ENCODE peak calls at places on chromosome 15, in seven cellular contexts. One of them, this sample, is unnamed.

GRCh38 chr15:65903296-65904073 is 34.2 kb downstream of the RAB11A start:
- DNase-seq in astrocyte: peak; percentile 21
- DNase-seq in PC-9: no peak
- DNase-seq in A549: no peak
- DNase-seq in tibial nerve: no peak
- DNase-seq in OCI-LY7: peak; percentile 27
- DNase-seq in coronary artery: no peak
- DNase-seq in this sample: peak; percentile 54

GRCh38 chr15:39585394-39585841 is 4.5 kb downstream of the THBS1 start:
- DNase-seq in astrocyte: no peak
- DNase-seq in PC-9: no peak
- DNase-seq in A549: no peak
- DNase-seq in tibial nerve: no peak
- DNase-seq in OCI-LY7: no peak
- DNase-seq in coronary artery: no peak
- DNase-seq in this sample: peak; percentile 70

GRCh38 chr15:88385078-88385700 is 82.0 kb downstream of the MRPL46 start:
- DNase-seq in astrocyte: peak; percentile 66
- DNase-seq in PC-9: no peak
- DNase-seq in A549: peak; percentile 83
- DNase-seq in tibial nerve: no peak
- DNase-seq in OCI-LY7: no peak
- DNase-seq in coronary artery: no peak
- DNase-seq in this sample: no peak

GRCh38 chr15:68986292-68986691 is 28.2 kb upstream of the NOX5 start:
- DNase-seq in astrocyte: no peak
- DNase-seq in PC-9: no peak
- DNase-seq in A549: no peak
- DNase-seq in tibial nerve: no peak
- DNase-seq in OCI-LY7: no peak
- DNase-seq in coronary artery: no peak
- DNase-seq in this sample: no peak

GRCh38 chr15:83999396-84000120 is 236.0 kb upstream of the GOLGA6L4 start:
- DNase-seq in astrocyte: peak; percentile 21
- DNase-seq in PC-9: no peak
- DNase-seq in A549: no peak
- DNase-seq in tibial nerve: no peak
- DNase-seq in OCI-LY7: no peak
- DNase-seq in coronary artery: no peak
- DNase-seq in this sample: no peak

GRCh38 chr15:64216722-64217428 is 54.1 kb upstream of the PPIB start:
- DNase-seq in astrocyte: no peak
- DNase-seq in PC-9: no peak
- DNase-seq in A549: no peak
- DNase-seq in tibial nerve: no peak
- DNase-seq in OCI-LY7: no peak
- DNase-seq in coronary artery: no peak
- DNase-seq in this sample: peak; percentile 44

GRCh38 chr15:91853501-91853967 is at the start of gene SLCO3A1:
- DNase-seq in astrocyte: no peak
- DNase-seq in PC-9: peak; percentile 39
- DNase-seq in A549: peak; percentile 66
- DNase-seq in tibial nerve: peak; percentile 47
- DNase-seq in OCI-LY7: peak; percentile 78
- DNase-seq in coronary artery: peak; percentile 86
- DNase-seq in this sample: peak; percentile 49

GRCh38 chr15:43749690-43750345 is 3.6 kb downstream of the PDIA3 start:
- DNase-seq in astrocyte: peak; percentile 5
- DNase-seq in PC-9: no peak
- DNase-seq in A549: no peak
- DNase-seq in tibial nerve: no peak
- DNase-seq in OCI-LY7: peak; percentile 92
- DNase-seq in coronary artery: no peak
- DNase-seq in this sample: no peak

GRCh38 chr15:38829086-38829485 is 264.5 kb upstream of the RASGRP1 start:
- DNase-seq in astrocyte: no peak
- DNase-seq in PC-9: no peak
- DNase-seq in A549: no peak
- DNase-seq in tibial nerve: no peak
- DNase-seq in OCI-LY7: no peak
- DNase-seq in coronary artery: no peak
- DNase-seq in this sample: peak; percentile 74

GRCh38 chr15:100833432-100834389 is 45.9 kb upstream of the ALDH1A3 start:
- DNase-seq in astrocyte: no peak
- DNase-seq in PC-9: no peak
- DNase-seq in A549: no peak
- DNase-seq in tibial nerve: no peak
- DNase-seq in OCI-LY7: peak; percentile 8
- DNase-seq in coronary artery: no peak
- DNase-seq in this sample: no peak

GRCh38 chr15:40282870-40283614 is at the start of gene ANKRD63:
- DNase-seq in astrocyte: no peak
- DNase-seq in PC-9: no peak
- DNase-seq in A549: peak; percentile 54
- DNase-seq in tibial nerve: no peak
- DNase-seq in OCI-LY7: no peak
- DNase-seq in coronary artery: no peak
- DNase-seq in this sample: no peak

GRCh38 chr15:101044625-101045235 is 125.6 kb downstream of the LRRK1 start:
- DNase-seq in astrocyte: no peak
- DNase-seq in PC-9: no peak
- DNase-seq in A549: no peak
- DNase-seq in tibial nerve: no peak
- DNase-seq in OCI-LY7: no peak
- DNase-seq in coronary artery: peak; percentile 58
- DNase-seq in this sample: no peak

GRCh38 chr15:55654541-55654940 is 66.4 kb upstream of the PYGO1 start:
- DNase-seq in astrocyte: peak; percentile 66
- DNase-seq in PC-9: no peak
- DNase-seq in A549: no peak
- DNase-seq in tibial nerve: no peak
- DNase-seq in OCI-LY7: no peak
- DNase-seq in coronary artery: no peak
- DNase-seq in this sample: peak; percentile 32

GRCh38 chr15:101124731-101125558 is 126.9 kb downstream of the CHSY1 start:
- DNase-seq in astrocyte: peak; percentile 99
- DNase-seq in PC-9: no peak
- DNase-seq in A549: no peak
- DNase-seq in tibial nerve: no peak
- DNase-seq in OCI-LY7: no peak
- DNase-seq in coronary artery: no peak
- DNase-seq in this sample: peak; percentile 89

GRCh38 chr15:52252781-52253180 is 42.8 kb downstream of the MYO5C start:
- DNase-seq in astrocyte: peak; percentile 94
- DNase-seq in PC-9: peak; percentile 88
- DNase-seq in A549: peak; percentile 98
- DNase-seq in tibial nerve: no peak
- DNase-seq in OCI-LY7: no peak
- DNase-seq in coronary artery: no peak
- DNase-seq in this sample: peak; percentile 91

GRCh38 chr15:87736401-87736800 is 520.1 kb downstream of the NTRK3 start:
- DNase-seq in astrocyte: peak; percentile 86
- DNase-seq in PC-9: no peak
- DNase-seq in A549: no peak
- DNase-seq in tibial nerve: no peak
- DNase-seq in OCI-LY7: no peak
- DNase-seq in coronary artery: no peak
- DNase-seq in this sample: peak; percentile 29

GRCh38 chr15:49154359-49154758 is 1.0 kb downstream of the COPS2 start:
- DNase-seq in astrocyte: no peak
- DNase-seq in PC-9: no peak
- DNase-seq in A549: no peak
- DNase-seq in tibial nerve: no peak
- DNase-seq in OCI-LY7: no peak
- DNase-seq in coronary artery: no peak
- DNase-seq in this sample: peak; percentile 27
- H3K4me3 ChIP-seq in astrocyte: peak overlapping the region; percentile 94
- H3K4me3 ChIP-seq in PC-9: peak overlapping the region; percentile 81
- H3K4me3 ChIP-seq in A549: peak overlapping the region; percentile 99
- H3K4me3 ChIP-seq in tibial nerve: peak overlapping the region; percentile 76
- H3K4me3 ChIP-seq in OCI-LY7: peak overlapping the region; percentile 95
- H3K4me3 ChIP-seq in coronary artery: peak overlapping the region; percentile 91
- H3K4me3 ChIP-seq in this sample: peak overlapping the region; percentile 100

DNA sequence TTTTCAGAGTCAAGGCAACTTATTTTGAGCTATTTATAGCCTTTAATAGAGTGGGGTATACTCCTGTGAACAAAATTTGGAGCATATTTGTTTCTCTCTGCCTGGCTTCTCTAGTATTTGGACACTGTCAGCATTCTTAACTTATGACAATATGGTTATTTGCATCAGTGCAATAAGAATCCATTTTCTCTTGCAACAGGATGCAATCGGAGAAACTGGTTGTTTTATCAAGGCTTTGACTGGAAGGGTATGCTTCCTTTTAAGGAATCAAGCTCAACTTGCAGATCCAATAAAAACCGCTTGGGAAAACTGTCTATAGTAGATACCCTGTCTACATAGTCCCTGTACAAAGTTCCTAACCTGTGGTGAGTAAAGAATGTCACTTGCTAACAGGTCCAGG is 106.7 kb downstream of the DPH6 start:
- DNase-seq in astrocyte: peak; percentile 81
- DNase-seq in PC-9: no peak
- DNase-seq in A549: no peak
- DNase-seq in tibial nerve: no peak
- DNase-seq in OCI-LY7: no peak
- DNase-seq in coronary artery: no peak
- DNase-seq in this sample: peak; percentile 84
- H3K4me3 ChIP-seq in astrocyte: no peak overlapping the region
- H3K4me3 ChIP-seq in PC-9: no peak overlapping the region
- H3K4me3 ChIP-seq in A549: no peak overlapping the region
- H3K4me3 ChIP-seq in tibial nerve: no peak overlapping the region
- H3K4me3 ChIP-seq in OCI-LY7: no peak overlapping the region
- H3K4me3 ChIP-seq in coronary artery: no peak overlapping the region
- H3K4me3 ChIP-seq in this sample: no peak overlapping the region

GRCh38 chr15:66929843-66930242 is 135.6 kb upstream of the SMAD3 start:
- DNase-seq in astrocyte: no peak
- DNase-seq in PC-9: no peak
- DNase-seq in A549: no peak
- DNase-seq in tibial nerve: no peak
- DNase-seq in OCI-LY7: no peak
- DNase-seq in coronary artery: no peak
- DNase-seq in this sample: no peak

GRCh38 chr15:66934315-66934930 is 131.0 kb upstream of the SMAD3 start:
- DNase-seq in astrocyte: no peak
- DNase-seq in PC-9: no peak
- DNase-seq in A549: no peak
- DNase-seq in tibial nerve: no peak
- DNase-seq in OCI-LY7: no peak
- DNase-seq in coronary artery: peak; percentile 57
- DNase-seq in this sample: no peak

GRCh38 chr15:66932634-66933024 is 132.8 kb upstream of the SMAD3 start:
- DNase-seq in astrocyte: no peak
- DNase-seq in PC-9: no peak
- DNase-seq in A549: no peak
- DNase-seq in tibial nerve: no peak
- DNase-seq in OCI-LY7: no peak
- DNase-seq in coronary artery: no peak
- DNase-seq in this sample: no peak

GRCh38 chr15:66935121-66935520 is 130.3 kb upstream of the SMAD3 start:
- DNase-seq in astrocyte: no peak
- DNase-seq in PC-9: no peak
- DNase-seq in A549: no peak
- DNase-seq in tibial nerve: no peak
- DNase-seq in OCI-LY7: no peak
- DNase-seq in coronary artery: peak; percentile 55
- DNase-seq in this sample: no peak

DNA sequence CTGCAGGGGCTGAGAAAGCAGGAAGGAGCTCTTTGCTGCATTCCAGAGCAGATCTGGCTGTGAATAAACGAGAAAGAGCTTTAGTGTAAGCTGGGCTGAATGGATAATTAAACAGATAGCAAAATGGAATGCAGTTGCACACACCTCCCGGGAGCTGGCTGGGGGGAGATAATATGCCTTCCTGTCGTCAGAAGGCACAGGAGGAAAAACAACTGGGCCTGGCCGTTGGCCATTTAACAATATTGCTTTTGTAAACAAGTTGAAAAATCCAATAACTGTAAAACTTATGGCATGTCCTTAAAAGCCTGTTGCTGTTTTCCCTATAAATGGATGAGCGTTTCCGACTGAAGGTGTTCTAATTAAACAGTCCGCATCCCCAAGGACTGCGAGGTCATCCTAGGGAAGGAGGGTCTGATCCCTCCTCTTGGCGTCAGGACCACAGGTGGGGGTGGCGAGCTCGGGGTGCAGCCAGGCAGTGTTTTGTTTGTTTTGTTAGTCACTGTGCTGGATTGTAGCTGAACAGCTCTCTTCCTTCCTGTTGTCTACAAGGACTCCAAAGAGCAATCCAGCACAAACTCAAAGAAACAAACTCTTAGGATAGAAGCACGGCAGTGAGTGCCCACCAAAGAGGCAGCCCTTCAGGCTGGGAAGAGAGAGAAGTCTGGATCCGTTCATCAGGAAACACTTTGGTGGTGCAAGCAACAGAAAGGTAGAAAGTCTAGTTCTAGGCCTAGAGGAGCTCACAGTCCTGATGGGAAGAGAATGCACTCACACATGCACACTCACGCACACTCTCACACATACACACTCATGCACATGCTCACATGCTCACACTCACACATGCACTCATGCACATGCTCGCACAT is 133.4 kb upstream of the SMAD3 start:
- DNase-seq in astrocyte: peak; percentile 46
- DNase-seq in PC-9: peak; percentile 91
- DNase-seq in A549: peak; percentile 96
- DNase-seq in tibial nerve: no peak
- DNase-seq in OCI-LY7: no peak
- DNase-seq in coronary artery: peak; percentile 33
- DNase-seq in this sample: peak; percentile 73
- H3K4me3 ChIP-seq in astrocyte: no peak overlapping the region
- H3K4me3 ChIP-seq in PC-9: peak overlapping the region; percentile 45
- H3K4me3 ChIP-seq in A549: peak overlapping the region; percentile 2
- H3K4me3 ChIP-seq in tibial nerve: no peak overlapping the region
- H3K4me3 ChIP-seq in OCI-LY7: no peak overlapping the region
- H3K4me3 ChIP-seq in coronary artery: no peak overlapping the region
- H3K4me3 ChIP-seq in this sample: peak overlapping the region; percentile 1

DNA sequence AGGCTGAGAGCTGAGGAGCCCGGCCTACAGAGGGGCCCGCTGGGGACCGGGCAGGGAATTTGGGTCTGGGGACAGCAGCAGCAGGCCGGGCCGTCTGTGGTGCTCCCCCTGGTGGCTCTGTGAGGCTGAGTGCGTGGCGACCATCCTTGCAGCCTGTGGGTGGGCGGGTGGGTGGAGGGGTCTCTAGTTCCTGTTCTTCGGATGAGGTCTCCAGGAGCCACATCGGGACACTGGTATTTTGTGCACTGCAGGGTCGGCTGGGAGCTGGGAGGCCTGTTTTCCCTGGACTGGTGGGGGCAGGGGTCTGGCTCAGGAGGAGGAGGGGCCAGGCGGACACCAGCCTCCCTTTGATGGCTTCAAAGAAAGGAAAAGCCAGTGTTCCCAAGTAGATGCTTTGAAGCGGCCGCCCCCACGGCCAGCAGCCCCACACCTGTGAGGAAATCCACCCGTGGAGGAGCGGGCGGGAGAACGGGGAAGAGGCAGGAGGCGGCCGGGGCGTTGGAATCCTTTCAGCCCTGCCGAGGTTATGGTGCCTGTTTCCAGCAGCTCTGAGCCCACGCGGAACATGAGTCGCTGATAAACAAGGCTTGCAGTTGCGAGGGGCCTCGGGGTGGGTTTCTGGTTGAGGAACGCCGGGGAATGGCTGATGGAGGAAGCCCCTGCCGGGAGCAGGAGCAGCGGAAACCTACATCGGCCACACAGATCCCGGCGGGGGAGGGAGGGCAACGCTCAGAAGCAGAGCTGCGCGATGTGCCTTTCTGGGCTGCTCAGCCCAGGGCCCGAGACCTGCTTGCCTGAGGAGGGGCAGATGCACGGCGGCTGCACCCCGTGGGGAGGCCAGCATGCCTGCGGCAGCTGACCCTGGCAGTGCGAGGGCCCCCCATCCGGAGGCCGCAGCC is 154.3 kb downstream of the NSMCE3 start:
- DNase-seq in astrocyte: no peak
- DNase-seq in PC-9: no peak
- DNase-seq in A549: peak; percentile 20
- DNase-seq in tibial nerve: no peak
- DNase-seq in OCI-LY7: no peak
- DNase-seq in coronary artery: no peak
- DNase-seq in this sample: peak; percentile 17
- H3K4me3 ChIP-seq in astrocyte: peak overlapping the region; percentile 44
- H3K4me3 ChIP-seq in PC-9: no peak overlapping the region
- H3K4me3 ChIP-seq in A549: no peak overlapping the region
- H3K4me3 ChIP-seq in tibial nerve: peak overlapping the region; percentile 0
- H3K4me3 ChIP-seq in OCI-LY7: no peak overlapping the region
- H3K4me3 ChIP-seq in coronary artery: peak overlapping the region; percentile 56
- H3K4me3 ChIP-seq in this sample: peak overlapping the region; percentile 45

This sample was measured in fibroblast of pulmonary artery.